ENCODE peak calls at places on chromosomes 12 and 14, in five cellular contexts. B is fibroblast of the conjunctiva, U is heart right ventricle, O is kidney tubule cell, K is cerebellar cortex. E is an unnamed sample.

GRCh38 chr12:25796523-25797000 is 161.9 kb upstream of the RASSF8 start:
- DNase-seq in U (no peak), O (no peak), B (no peak), K (no peak), E (peak)

GRCh38 chr14:68704736-68705720 is 87.8 kb downstream of the ZFP36L1 start:
- DNase-seq in B (no peak), U (no peak), O (peak), K (no peak), E (peak)

GRCh38 chr12:57998251-57998650 is 56.9 kb downstream of the ATP23 start:
- DNase-seq in K (no peak), O (no peak), U (no peak), B (no peak), E (no peak)

GRCh38 chr12:125683748-125684381 is 618.6 kb downstream of the AACS start:
- DNase-seq in B (no peak), O (peak), K (peak), U (no peak), E (peak)

GRCh38 chr14:24243336-24243836 is 963 bp upstream of the TINF2 start:
- DNase-seq in U (no peak), O (peak), K (no peak), B (no peak), E (peak)

GRCh38 chr12:95998611-95999300 is 2.6 kb upstream of the HAL start:
- DNase-seq in K (peak), B (peak), U (no peak), O (peak), E (peak)

GRCh38 chr14:33959692-33960151 is 8.8 kb upstream of the EGLN3 start:
- DNase-seq in O (no peak), U (no peak), K (no peak), B (no peak), E (no peak)

GRCh38 chr12:14611640-14612203 is 44.0 kb upstream of the PLBD1 start:
- DNase-seq in B (no peak), O (no peak), K (no peak), U (no peak), E (no peak)

GRCh38 chr12:93032748-93033147 is 103.7 kb upstream of the EEA1 start:
- DNase-seq in O (no peak), U (no peak), B (no peak), K (no peak), E (no peak)